ENCODE peak calls at places on chromosome 11, in six cellular contexts. One of them, this sample, is unnamed.

GRCh38 chr11:111393585-111393984 is 14.5 kb upstream of the POU2AF1 start:
- DNase-seq in HCT116: no peak
- DNase-seq in SK-N-SH: no peak
- DNase-seq in H1: no peak
- DNase-seq in K562: no peak
- DNase-seq in HepG2: peak; percentile 27
- DNase-seq in this sample: no peak

GRCh38 chr11:19679952-19680823 is 32.4 kb upstream of the NAV2 start:
- DNase-seq in HCT116: peak; percentile 75
- DNase-seq in SK-N-SH: peak; percentile 60
- DNase-seq in H1: peak; percentile 56
- DNase-seq in K562: no peak
- DNase-seq in HepG2: no peak
- DNase-seq in this sample: no peak

GRCh38 chr11:9203715-9204311 is 61.3 kb downstream of the DENND5A start:
- DNase-seq in HCT116: no peak
- DNase-seq in SK-N-SH: peak; percentile 10
- DNase-seq in H1: no peak
- DNase-seq in K562: no peak
- DNase-seq in HepG2: peak; percentile 10
- DNase-seq in this sample: no peak

GRCh38 chr11:94151903-94152677 is 23.4 kb downstream of the PANX1 start:
- DNase-seq in HCT116: peak; percentile 73
- DNase-seq in SK-N-SH: peak; percentile 35
- DNase-seq in H1: no peak
- DNase-seq in K562: peak; percentile 69
- DNase-seq in HepG2: peak; percentile 72
- DNase-seq in this sample: no peak

GRCh38 chr11:105821781-105822180 is 200.3 kb downstream of the MSANTD4 start:
- DNase-seq in HCT116: no peak
- DNase-seq in SK-N-SH: no peak
- DNase-seq in H1: no peak
- DNase-seq in K562: no peak
- DNase-seq in HepG2: no peak
- DNase-seq in this sample: no peak

GRCh38 chr11:44007746-44008501 is 39.9 kb upstream of the ACCSL start:
- DNase-seq in HCT116: no peak
- DNase-seq in SK-N-SH: no peak
- DNase-seq in H1: peak; percentile 32
- DNase-seq in K562: no peak
- DNase-seq in HepG2: no peak
- DNase-seq in this sample: no peak

GRCh38 chr11:134071306-134071705 is 2.4 kb downstream of the JAM3 start:
- DNase-seq in HCT116: no peak
- DNase-seq in SK-N-SH: no peak
- DNase-seq in H1: no peak
- DNase-seq in K562: no peak
- DNase-seq in HepG2: no peak
- DNase-seq in this sample: no peak

GRCh38 chr11:130874396-130874795 is 41.9 kb downstream of the SNX19 start:
- DNase-seq in HCT116: no peak
- DNase-seq in SK-N-SH: no peak
- DNase-seq in H1: no peak
- DNase-seq in K562: no peak
- DNase-seq in HepG2: no peak
- DNase-seq in this sample: no peak

GRCh38 chr11:88327061-88327460 is 10.5 kb downstream of the CTSC start:
- DNase-seq in HCT116: no peak
- DNase-seq in SK-N-SH: no peak
- DNase-seq in H1: no peak
- DNase-seq in K562: no peak
- DNase-seq in HepG2: no peak
- DNase-seq in this sample: no peak

GRCh38 chr11:27213232-27213660 is 149.8 kb downstream of the CCDC34 start:
- DNase-seq in HCT116: no peak
- DNase-seq in SK-N-SH: no peak
- DNase-seq in H1: peak; percentile 24
- DNase-seq in K562: no peak
- DNase-seq in HepG2: no peak
- DNase-seq in this sample: no peak

GRCh38 chr11:61310749-61311148 is 15.6 kb upstream of the VWCE start:
- DNase-seq in HCT116: no peak
- DNase-seq in SK-N-SH: no peak
- DNase-seq in H1: no peak
- DNase-seq in K562: no peak
- DNase-seq in HepG2: no peak
- DNase-seq in this sample: no peak

GRCh38 chr11:131491503-131491902 is 121.1 kb downstream of the NTM start:
- DNase-seq in HCT116: no peak
- DNase-seq in SK-N-SH: no peak
- DNase-seq in H1: no peak
- DNase-seq in K562: no peak
- DNase-seq in HepG2: no peak
- DNase-seq in this sample: no peak

GRCh38 chr11:3167143-3168119 is 2.3 kb upstream of the OSBPL5 start:
- DNase-seq in HCT116: no peak
- DNase-seq in SK-N-SH: no peak
- DNase-seq in H1: no peak
- DNase-seq in K562: no peak
- DNase-seq in HepG2: no peak
- DNase-seq in this sample: no peak

GRCh38 chr11:73295259-73295995 is 12.6 kb upstream of the ARHGEF17 start:
- DNase-seq in HCT116: peak; percentile 43
- DNase-seq in SK-N-SH: peak; percentile 77
- DNase-seq in H1: peak; percentile 95
- DNase-seq in K562: peak; percentile 80
- DNase-seq in HepG2: peak; percentile 57
- DNase-seq in this sample: peak; percentile 80

GRCh38 chr11:11036185-11037161 is 178.6 kb upstream of the ZBED5 start:
- DNase-seq in HCT116: peak; percentile 64
- DNase-seq in SK-N-SH: peak; percentile 55
- DNase-seq in H1: no peak
- DNase-seq in K562: peak; percentile 38
- DNase-seq in HepG2: peak; percentile 64
- DNase-seq in this sample: no peak

GRCh38 chr11:115761348-115761747 is 257.1 kb upstream of the CADM1 start:
- DNase-seq in HCT116: no peak
- DNase-seq in SK-N-SH: no peak
- DNase-seq in H1: no peak
- DNase-seq in K562: no peak
- DNase-seq in HepG2: no peak
- DNase-seq in this sample: no peak

GRCh38 chr11:86201371-86201770 is 43.2 kb upstream of the EED start:
- DNase-seq in HCT116: no peak
- DNase-seq in SK-N-SH: no peak
- DNase-seq in H1: no peak
- DNase-seq in K562: no peak
- DNase-seq in HepG2: no peak
- DNase-seq in this sample: no peak

GRCh38 chr11:119368121-119369034 is 13.1 kb downstream of the USP2 start:
- DNase-seq in HCT116: no peak
- DNase-seq in SK-N-SH: peak; percentile 54
- DNase-seq in H1: no peak
- DNase-seq in K562: peak; percentile 59
- DNase-seq in HepG2: peak; percentile 93
- DNase-seq in this sample: no peak

GRCh38 chr11:58829736-58830135 is 14.8 kb downstream of the GLYATL2 start:
- DNase-seq in HCT116: no peak
- DNase-seq in SK-N-SH: no peak
- DNase-seq in H1: no peak
- DNase-seq in K562: no peak
- DNase-seq in HepG2: no peak
- DNase-seq in this sample: no peak

DNA sequence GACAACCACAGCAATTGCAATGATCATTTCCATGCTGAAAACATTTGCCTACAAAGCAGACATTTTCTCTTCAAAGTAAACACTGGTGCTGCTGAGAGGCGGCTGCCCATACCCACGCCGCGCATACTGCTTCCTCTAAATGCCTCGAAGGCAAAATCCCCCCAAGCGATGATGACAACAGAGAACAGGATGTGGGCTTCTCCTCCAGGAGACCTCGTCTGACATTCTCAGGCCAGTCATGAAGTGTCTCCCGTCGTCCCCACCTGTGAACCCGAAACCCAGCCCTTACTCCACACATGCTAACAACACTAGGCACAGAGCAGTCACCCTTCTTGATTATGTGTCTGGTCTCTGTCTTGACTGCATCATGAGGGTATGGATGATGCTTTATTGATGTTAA is 599.0 kb downstream of the SOX6 start:
- DNase-seq in HCT116: no peak
- DNase-seq in SK-N-SH: no peak
- DNase-seq in H1: no peak
- DNase-seq in K562: no peak
- DNase-seq in HepG2: no peak
- DNase-seq in this sample: no peak
- TF ChIP-seq JUND in HCT116: no peak
- TF ChIP-seq JUND in SK-N-SH: no peak
- TF ChIP-seq JUND in H1: no peak
- TF ChIP-seq JUND in K562: no peak
- TF ChIP-seq JUND in HepG2: no peak
- TF ChIP-seq JUND in this sample: no peak

GRCh38 chr11:66365166-66365565 is 6.4 kb downstream of the SLC29A2 start:
- DNase-seq in HCT116: no peak
- DNase-seq in SK-N-SH: no peak
- DNase-seq in H1: no peak
- DNase-seq in K562: peak; percentile 10
- DNase-seq in HepG2: no peak
- DNase-seq in this sample: no peak

GRCh38 chr11:66365711-66366619 is 5.6 kb downstream of the SLC29A2 start:
- DNase-seq in HCT116: no peak
- DNase-seq in SK-N-SH: no peak
- DNase-seq in H1: no peak
- DNase-seq in K562: peak; percentile 9
- DNase-seq in HepG2: no peak
- DNase-seq in this sample: no peak

GRCh38 chr11:66367561-66368312 is 3.8 kb downstream of the SLC29A2 start:
- DNase-seq in HCT116: no peak
- DNase-seq in SK-N-SH: no peak
- DNase-seq in H1: no peak
- DNase-seq in K562: no peak
- DNase-seq in HepG2: no peak
- DNase-seq in this sample: no peak

GRCh38 chr11:66368484-66368883 is 3.1 kb downstream of the SLC29A2 start:
- DNase-seq in HCT116: no peak
- DNase-seq in SK-N-SH: no peak
- DNase-seq in H1: no peak
- DNase-seq in K562: no peak
- DNase-seq in HepG2: no peak
- DNase-seq in this sample: no peak

GRCh38 chr11:66366844-66367477 is 4.6 kb downstream of the SLC29A2 start:
- DNase-seq in HCT116: no peak
- DNase-seq in SK-N-SH: no peak
- DNase-seq in H1: no peak
- DNase-seq in K562: no peak
- DNase-seq in HepG2: no peak
- DNase-seq in this sample: no peak
- TF ChIP-seq JUND in HCT116: no peak
- TF ChIP-seq JUND in SK-N-SH: no peak
- TF ChIP-seq JUND in H1: no peak
- TF ChIP-seq JUND in K562: no peak
- TF ChIP-seq JUND in HepG2: no peak
- TF ChIP-seq JUND in this sample: no peak

DNA sequence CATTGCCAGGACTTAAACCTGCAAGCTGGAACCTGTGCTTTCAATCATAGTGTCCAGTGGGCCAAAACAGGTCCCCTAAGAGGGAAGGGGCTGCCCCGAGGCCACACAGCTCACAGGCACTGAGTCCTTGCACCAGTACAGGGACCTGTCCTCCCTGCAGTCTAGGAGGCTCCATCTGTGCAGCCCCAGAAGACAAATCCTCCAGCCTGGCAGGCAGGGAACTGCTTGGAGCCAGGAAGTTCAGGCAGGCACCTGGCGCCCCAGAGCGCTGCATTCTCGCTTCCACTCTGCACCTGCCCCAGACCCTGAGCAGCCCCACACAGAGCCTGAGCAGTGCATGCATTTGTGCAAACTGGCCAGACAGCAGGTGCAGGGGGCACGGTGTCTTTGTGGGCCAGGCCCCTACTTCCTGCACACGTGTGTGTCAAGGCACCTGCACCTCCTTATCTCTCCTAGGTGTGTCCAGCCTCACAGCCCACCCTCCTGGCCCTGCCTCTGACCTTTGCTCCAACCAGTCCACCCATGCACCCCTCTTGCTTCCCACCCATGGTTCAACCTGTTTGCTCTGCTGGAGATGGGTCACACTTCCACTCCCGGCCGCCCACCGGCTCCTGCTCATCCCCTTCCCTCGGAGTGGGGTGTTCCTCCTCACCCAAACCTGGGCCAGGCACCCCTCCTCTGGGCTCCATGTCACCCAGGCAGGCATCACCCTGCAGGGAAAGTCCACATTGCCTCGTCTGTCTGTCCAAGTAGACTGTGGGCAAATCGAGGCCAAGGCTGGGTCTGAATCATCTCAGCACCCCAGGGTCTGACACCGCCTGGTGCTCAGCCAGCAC is 19.0 kb downstream of the LINC01488 start:
- DNase-seq in HCT116: no peak
- DNase-seq in SK-N-SH: peak; percentile 21
- DNase-seq in H1: no peak
- DNase-seq in K562: no peak
- DNase-seq in HepG2: no peak
- DNase-seq in this sample: no peak
- TF ChIP-seq JUND in HCT116: no peak
- TF ChIP-seq JUND in SK-N-SH: no peak
- TF ChIP-seq JUND in H1: no peak
- TF ChIP-seq JUND in K562: no peak
- TF ChIP-seq JUND in HepG2: no peak
- TF ChIP-seq JUND in this sample: no peak

GRCh38 chr11:68923614-68924013 is 19.9 kb downstream of the IGHMBP2 start:
- DNase-seq in HCT116: no peak
- DNase-seq in SK-N-SH: no peak
- DNase-seq in H1: no peak
- DNase-seq in K562: no peak
- DNase-seq in HepG2: no peak
- DNase-seq in this sample: no peak
- TF ChIP-seq JUND in HCT116: no peak
- TF ChIP-seq JUND in SK-N-SH: no peak
- TF ChIP-seq JUND in H1: no peak
- TF ChIP-seq JUND in K562: no peak
- TF ChIP-seq JUND in HepG2: no peak
- TF ChIP-seq JUND in this sample: no peak